ENCODE peak calls at places on chromosome 1, in five cellular contexts. One of them, this sample, is unnamed. For H3K4me1 and H3K27me3, the result is how much of the 10 kb centered on the place peaks cover.

GRCh38 chr1:78607334-78607927 is 12.8 kb upstream of the IFI44L start:
- DNase-seq in suprapubic skin: no peak
- DNase-seq in Karpas-422: peak
- DNase-seq in SJCRH30: peak
- DNase-seq in ovary: no peak
- DNase-seq in this sample: no peak

GRCh38 chr1:184747089-184747955 is 7.3 kb downstream of the EDEM3 start:
- DNase-seq in suprapubic skin: no peak
- DNase-seq in Karpas-422: peak
- DNase-seq in SJCRH30: no peak
- DNase-seq in ovary: no peak
- DNase-seq in this sample: no peak

GRCh38 chr1:41954533-41954944 is 35.8 kb upstream of the HIVEP3 start:
- DNase-seq in suprapubic skin: no peak
- DNase-seq in Karpas-422: no peak
- DNase-seq in SJCRH30: peak
- DNase-seq in ovary: no peak
- DNase-seq in this sample: no peak

GRCh38 chr1:234628099-234628498 is 18.1 kb upstream of the IRF2BP2 start:
- DNase-seq in suprapubic skin: no peak
- DNase-seq in Karpas-422: no peak
- DNase-seq in SJCRH30: no peak
- DNase-seq in ovary: no peak
- DNase-seq in this sample: peak

GRCh38 chr1:205326812-205327466 is 5.4 kb upstream of the NUAK2 start:
- DNase-seq in suprapubic skin: no peak
- DNase-seq in Karpas-422: no peak
- DNase-seq in SJCRH30: no peak
- DNase-seq in ovary: no peak
- DNase-seq in this sample: no peak

GRCh38 chr1:214550339-214551051 is 907 bp downstream of the PTPN14 start:
- DNase-seq in suprapubic skin: no peak
- DNase-seq in Karpas-422: no peak
- DNase-seq in SJCRH30: peak
- DNase-seq in ovary: no peak
- DNase-seq in this sample: no peak

GRCh38 chr1:31843506-31843905 is 27.7 kb upstream of the SPOCD1 start:
- DNase-seq in suprapubic skin: no peak
- DNase-seq in Karpas-422: no peak
- DNase-seq in SJCRH30: peak
- DNase-seq in ovary: no peak
- DNase-seq in this sample: no peak

GRCh38 chr1:172399369-172400072 is 21.0 kb upstream of the C1orf105 start:
- DNase-seq in suprapubic skin: no peak
- DNase-seq in Karpas-422: peak
- DNase-seq in SJCRH30: peak
- DNase-seq in ovary: peak
- DNase-seq in this sample: no peak

GRCh38 chr1:198829948-198830347 is 191.1 kb downstream of the PTPRC start:
- DNase-seq in suprapubic skin: no peak
- DNase-seq in Karpas-422: peak
- DNase-seq in SJCRH30: peak
- DNase-seq in ovary: no peak
- DNase-seq in this sample: no peak

GRCh38 chr1:203677771-203678170 is 51.1 kb downstream of the ATP2B4 start:
- DNase-seq in suprapubic skin: no peak
- DNase-seq in Karpas-422: no peak
- DNase-seq in SJCRH30: no peak
- DNase-seq in ovary: no peak
- DNase-seq in this sample: no peak

GRCh38 chr1:76950306-76950705 is 83.0 kb downstream of the ST6GALNAC5 start:
- DNase-seq in suprapubic skin: no peak
- DNase-seq in Karpas-422: no peak
- DNase-seq in SJCRH30: no peak
- DNase-seq in ovary: no peak
- DNase-seq in this sample: no peak

GRCh38 chr1:45953934-45954333 is 150.5 kb downstream of the MAST2 start:
- DNase-seq in suprapubic skin: no peak
- DNase-seq in Karpas-422: no peak
- DNase-seq in SJCRH30: no peak
- DNase-seq in ovary: no peak
- DNase-seq in this sample: no peak

GRCh38 chr1:9905010-9905409 is 5.1 kb downstream of the CTNNBIP1 start:
- DNase-seq in suprapubic skin: no peak
- DNase-seq in Karpas-422: peak
- DNase-seq in SJCRH30: peak
- DNase-seq in ovary: no peak
- DNase-seq in this sample: no peak

GRCh38 chr1:246317291-246317690 is 189.8 kb downstream of the SMYD3 start:
- DNase-seq in suprapubic skin: no peak
- DNase-seq in Karpas-422: no peak
- DNase-seq in SJCRH30: no peak
- DNase-seq in ovary: no peak
- DNase-seq in this sample: no peak

GRCh38 chr1:182366596-182366995 is 25.0 kb downstream of the GLUL start:
- DNase-seq in suprapubic skin: no peak
- DNase-seq in Karpas-422: no peak
- DNase-seq in SJCRH30: no peak
- DNase-seq in ovary: no peak
- DNase-seq in this sample: no peak

GRCh38 chr1:91846007-91846620 is 39.8 kb downstream of the TGFBR3 start:
- DNase-seq in suprapubic skin: no peak
- DNase-seq in Karpas-422: no peak
- DNase-seq in SJCRH30: peak
- DNase-seq in ovary: peak
- DNase-seq in this sample: no peak

GRCh38 chr1:84506729-84507453 is 510 bp upstream of the GNG5 start:
- DNase-seq in suprapubic skin: no peak
- DNase-seq in Karpas-422: no peak
- DNase-seq in SJCRH30: no peak
- DNase-seq in ovary: no peak
- DNase-seq in this sample: no peak

GRCh38 chr1:93692001-93692400 is 10.4 kb upstream of the BCAR3 start:
- DNase-seq in suprapubic skin: no peak
- DNase-seq in Karpas-422: no peak
- DNase-seq in SJCRH30: peak
- DNase-seq in ovary: no peak
- DNase-seq in this sample: no peak

GRCh38 chr1:40036574-40036973 is 4.0 kb upstream of the CAP1 start:
- DNase-seq in suprapubic skin: no peak
- DNase-seq in Karpas-422: no peak
- DNase-seq in SJCRH30: peak
- DNase-seq in ovary: peak
- DNase-seq in this sample: no peak

DNA sequence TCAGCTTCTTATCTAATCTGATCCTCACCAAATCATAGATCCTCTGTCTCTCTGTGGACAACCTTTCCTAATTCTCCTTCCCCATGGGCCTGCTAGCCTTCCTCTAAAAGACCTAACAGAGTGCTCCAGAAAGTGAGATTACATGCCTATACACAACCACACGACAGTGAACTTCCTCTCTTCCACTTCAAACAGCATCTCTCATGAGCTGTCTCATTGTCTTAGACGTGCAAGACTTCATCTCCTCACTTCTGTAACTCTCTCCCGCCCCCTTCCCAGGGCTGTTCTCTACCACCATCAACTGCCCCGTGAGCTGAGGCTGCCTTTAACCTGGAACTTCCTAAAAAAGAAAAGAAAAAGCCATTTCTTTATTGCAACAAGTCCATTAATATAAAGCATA is 14.1 kb upstream of the A3GALT2 start:
- DNase-seq in suprapubic skin: no peak
- DNase-seq in Karpas-422: no peak
- DNase-seq in SJCRH30: no peak
- DNase-seq in ovary: no peak
- DNase-seq in this sample: no peak
- H3K4me1 ChIP-seq in suprapubic skin: half or more
- H3K4me1 ChIP-seq in Karpas-422: under half
- H3K4me1 ChIP-seq in SJCRH30: half or more
- H3K4me1 ChIP-seq in ovary: under half
- H3K4me1 ChIP-seq in this sample: half or more

DNA sequence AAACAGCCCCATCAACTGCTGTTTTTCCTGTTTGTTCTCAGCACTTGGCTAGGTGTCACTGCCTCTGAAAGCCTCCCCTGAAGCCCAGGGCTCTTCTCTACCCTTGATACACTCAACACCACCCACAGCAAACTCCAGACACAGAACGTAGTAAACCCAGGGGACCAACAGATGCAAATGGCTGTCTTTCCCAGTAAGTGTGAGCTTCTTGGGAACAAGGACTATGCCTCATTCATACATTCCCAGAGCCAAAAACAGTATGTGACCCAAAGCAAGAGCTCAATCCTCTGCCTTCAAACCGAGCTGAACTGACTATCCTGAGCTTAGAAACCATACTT is 4.4 kb downstream of the LBR start:
- DNase-seq in suprapubic skin: no peak
- DNase-seq in Karpas-422: no peak
- DNase-seq in SJCRH30: no peak
- DNase-seq in ovary: no peak
- DNase-seq in this sample: no peak
- H3K4me3 ChIP-seq in suprapubic skin: no peak
- H3K4me3 ChIP-seq in Karpas-422: no peak
- H3K4me3 ChIP-seq in SJCRH30: no peak
- H3K4me3 ChIP-seq in ovary: no peak
- H3K4me3 ChIP-seq in this sample: no peak

GRCh38 chr1:18463063-18463462 is 17.7 kb upstream of the KLHDC7A start:
- DNase-seq in suprapubic skin: no peak
- DNase-seq in Karpas-422: no peak
- DNase-seq in SJCRH30: no peak
- DNase-seq in ovary: no peak
- DNase-seq in this sample: no peak

GRCh38 chr1:18458751-18459133 is 22.0 kb upstream of the KLHDC7A start:
- DNase-seq in suprapubic skin: no peak
- DNase-seq in Karpas-422: no peak
- DNase-seq in SJCRH30: no peak
- DNase-seq in ovary: no peak
- DNase-seq in this sample: no peak

GRCh38 chr1:18461656-18462055 is 19.1 kb upstream of the KLHDC7A start:
- DNase-seq in suprapubic skin: no peak
- DNase-seq in Karpas-422: no peak
- DNase-seq in SJCRH30: no peak
- DNase-seq in ovary: no peak
- DNase-seq in this sample: no peak

GRCh38 chr1:18452550-18452949 is 28.2 kb upstream of the KLHDC7A start:
- DNase-seq in suprapubic skin: no peak
- DNase-seq in Karpas-422: peak
- DNase-seq in SJCRH30: peak
- DNase-seq in ovary: no peak
- DNase-seq in this sample: no peak

DNA sequence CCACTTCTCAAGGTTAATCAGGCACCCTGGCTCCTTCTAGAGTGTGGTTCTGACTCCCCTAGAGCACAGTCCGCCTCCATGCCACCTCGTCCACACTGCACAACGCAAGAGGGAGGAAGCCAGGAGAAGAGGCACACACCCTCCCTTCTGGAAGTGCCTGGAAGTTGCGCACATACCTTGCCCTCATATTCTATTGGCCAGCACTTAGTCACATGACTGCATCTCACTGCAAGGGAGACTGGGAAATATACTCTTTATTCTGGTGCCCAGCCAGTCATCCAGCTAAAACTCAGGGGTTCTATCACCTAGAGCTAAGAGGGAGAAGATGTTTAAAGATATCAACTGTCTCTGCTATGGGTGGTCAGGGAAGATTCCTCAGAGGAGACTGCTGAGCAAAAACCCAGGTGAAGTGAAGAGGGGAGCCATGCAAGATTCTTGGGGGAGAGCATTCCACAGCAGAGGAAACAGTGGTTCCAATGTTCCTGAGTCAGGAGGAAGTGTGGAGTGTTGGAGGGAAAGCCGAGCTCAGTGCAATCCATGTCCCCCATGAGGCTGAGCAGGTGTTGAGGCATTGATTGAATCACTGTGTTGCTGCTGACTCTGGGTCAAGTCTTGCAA is 22.5 kb upstream of the KLHDC7A start:
- DNase-seq in suprapubic skin: no peak
- DNase-seq in Karpas-422: no peak
- DNase-seq in SJCRH30: no peak
- DNase-seq in ovary: no peak
- DNase-seq in this sample: no peak
- H3K27me3 ChIP-seq in suprapubic skin: half or more
- H3K27me3 ChIP-seq in Karpas-422: under half
- H3K27me3 ChIP-seq in SJCRH30: under half
- H3K27me3 ChIP-seq in ovary: under half
- H3K27me3 ChIP-seq in this sample: under half

GRCh38 chr1:222136869-222137268 is 395.0 kb upstream of the DUSP10 start:
- DNase-seq in suprapubic skin: no peak
- DNase-seq in Karpas-422: no peak
- DNase-seq in SJCRH30: no peak
- DNase-seq in ovary: no peak
- DNase-seq in this sample: no peak
- H3K4me1 ChIP-seq in suprapubic skin: under half
- H3K4me1 ChIP-seq in Karpas-422: under half
- H3K4me1 ChIP-seq in SJCRH30: under half
- H3K4me1 ChIP-seq in ovary: under half
- H3K4me1 ChIP-seq in this sample: under half